ENCODE peak calls at places on chromosome 13, in eight cellular contexts. Y is stimulated activated CD8-positive, alpha-beta memory T cell treated with anti-CD3 and anti-CD28 coated beads, Interleukin-4, amount 100 ng/mL, for 1 hour; Z is naive thymus-derived CD4-positive, alpha-beta T cell; H is tibial artery; R is fibroblast of pulmonary artery; P is stimulated activated CD4-positive, alpha-beta T cell treated with anti-CD3 and anti-CD28 coated beads, Interleukin-2, amount 100 ng/mL, for 24 hours; J is ELF-1; N is GM19239. D is an unnamed sample.

GRCh38 chr13:41199526-41199925 is 5.2 kb upstream of the KBTBD7 start:
- DNase-seq in R (no peak), J (no peak), P (no peak), Z (no peak), H (no peak), N (no peak), Y (no peak), D (peak; percentile 20)

GRCh38 chr13:113209880-113210421 is 538 bp downstream of the CUL4A start:
- DNase-seq in N (peak; percentile 49), J (peak; percentile 71), Z (peak; percentile 82), R (peak; percentile 59), P (peak; percentile 70), Y (no peak), H (peak; percentile 43), D (peak; percentile 54)

GRCh38 chr13:99657848-99658265 is 156.6 kb downstream of the TM9SF2 start:
- DNase-seq in H (peak; percentile 37), Y (no peak), N (no peak), Z (no peak), J (peak; percentile 65), R (peak; percentile 28), P (peak; percentile 42), D (no peak)

GRCh38 chr13:102045713-102046112 is 356.1 kb downstream of the FGF14 start:
- DNase-seq in P (no peak), N (no peak), R (no peak), J (no peak), H (no peak), Z (no peak), Y (no peak), D (no peak)

GRCh38 chr13:34256236-34256635 is 438.3 kb downstream of the RFC3 start:
- DNase-seq in N (no peak), H (no peak), Y (no peak), R (no peak), Z (no peak), P (no peak), J (no peak), D (no peak)

GRCh38 chr13:51276684-51277083 is 54.5 kb downstream of the FAM124A start:
- DNase-seq in H (no peak), Y (no peak), Z (no peak), P (no peak), R (peak; percentile 23), J (no peak), N (no peak), D (no peak)

GRCh38 chr13:91381371-91381770 is 17.1 kb upstream of the GPC5 start:
- DNase-seq in Z (no peak), Y (no peak), J (no peak), H (no peak), N (no peak), P (no peak), R (peak; percentile 41), D (no peak)

GRCh38 chr13:104315606-104316005 is 1249.4 kb upstream of the SLC10A2 start:
- DNase-seq in P (no peak), J (no peak), R (peak; percentile 95), N (no peak), Z (no peak), H (no peak), Y (no peak), D (no peak)

GRCh38 chr13:107847406-107847805 is 367.9 kb downstream of the LIG4 start:
- DNase-seq in Z (no peak), Y (no peak), P (no peak), H (no peak), R (peak; percentile 4), N (no peak), J (no peak), D (no peak)

GRCh38 chr13:25181597-25181996 is 9.5 kb upstream of the AMER2 start:
- DNase-seq in H (no peak), P (no peak), J (no peak), N (no peak), Z (no peak), R (no peak), Y (no peak), D (no peak)

GRCh38 chr13:50284540-50284939 is 269.3 kb downstream of the KCNRG start:
- DNase-seq in Y (no peak), R (no peak), Z (no peak), J (no peak), H (no peak), P (no peak), N (no peak), D (no peak)

GRCh38 chr13:36822786-36823185 is 3.8 kb downstream of the RFXAP start:
- DNase-seq in R (no peak), N (no peak), Z (no peak), Y (no peak), P (no peak), H (no peak), J (no peak), D (no peak)

GRCh38 chr13:42334329-42334706 is 62.4 kb downstream of the AKAP11 start:
- DNase-seq in H (no peak), R (no peak), P (no peak), Z (no peak), Y (no peak), N (no peak), J (no peak), D (no peak)

GRCh38 chr13:46341112-46341711 is 45.8 kb downstream of the RUBCNL start:
- DNase-seq in P (peak; percentile 31), R (peak; percentile 58), Y (no peak), N (no peak), H (no peak), Z (peak; percentile 13), J (no peak), D (no peak)

GRCh38 chr13:41150058-41150457 is 17.5 kb upstream of the KBTBD6 start:
- DNase-seq in R (no peak), H (no peak), N (no peak), Z (no peak), P (no peak), Y (no peak), J (no peak), D (no peak)

GRCh38 chr13:44271031-44271433 is 102.6 kb upstream of the SERP2 start:
- DNase-seq in Y (no peak), H (no peak), N (no peak), R (peak; percentile 54), Z (no peak), P (no peak), J (no peak), D (no peak)

GRCh38 chr13:71368301-71368700 is 498.7 kb downstream of the DACH1 start:
- DNase-seq in J (no peak), N (no peak), P (no peak), Z (no peak), Y (no peak), H (no peak), R (no peak), D (no peak)

GRCh38 chr13:48891586-48891985 is 84.1 kb upstream of the FNDC3A start:
- DNase-seq in J (peak; percentile 75), H (no peak), Y (no peak), P (no peak), N (no peak), R (peak; percentile 65), Z (no peak), D (no peak)

GRCh38 chr13:45718063-45718462 is 15.9 kb downstream of the CBY2 start:
- DNase-seq in N (peak; percentile 52), R (peak; percentile 23), J (peak; percentile 44), H (no peak), Y (no peak), P (no peak), Z (no peak), D (peak; percentile 9)

GRCh38 chr13:20721454-20722357 is 18.2 kb downstream of the IL17D start:
- DNase-seq in Y (no peak), J (peak; percentile 71), N (no peak), H (peak; percentile 60), Z (no peak), P (no peak), R (peak; percentile 60), D (no peak)

GRCh38 chr13:102903659-102904407 is 58.0 kb downstream of the ERCC5 start:
- DNase-seq in Y (no peak), J (no peak), R (peak; percentile 31), P (no peak), Z (no peak), N (no peak), H (no peak), D (no peak)

GRCh38 chr13:23865065-23865464 is 24.1 kb downstream of the MIPEP start:
- DNase-seq in H (no peak), R (no peak), Y (no peak), N (no peak), J (no peak), Z (no peak), P (no peak), D (peak; percentile 64)

GRCh38 chr13:113852536-113853517 is 11.0 kb downstream of the GAS6 start:
- DNase-seq in R (no peak), Y (no peak), N (no peak), Z (no peak), H (no peak), P (peak; percentile 14), J (peak; percentile 0), D (no peak)